ENCODE peak calls at places on chromosomes 7 and 10, in eight cellular contexts. N, T, W, Z, L, G, K and B are unnamed samples.

GRCh38 chr10:62019685-62020361 is 118.3 kb downstream of the ARID5B start:
- ATAC-seq in W (no peak), N (peak; percentile 12), L (no peak), Z (no peak), G (no peak), T (no peak), K (no peak), B (no peak)

GRCh38 chr10:99534939-99535763 is 2.4 kb downstream of the NKX2-3 start:
- ATAC-seq in K (no peak), G (no peak), Z (peak; percentile 53), W (peak; percentile 49), T (peak; percentile 24), L (peak; percentile 34), N (peak; percentile 50), B (peak; percentile 25)

GRCh38 chr7:27095050-27095896 is 527 bp downstream of the HOXA1 start:
- ATAC-seq in W (peak; percentile 52), K (no peak), G (no peak), L (no peak), N (no peak), Z (no peak), T (peak; percentile 7), B (no peak)

GRCh38 chr10:97514344-97514743 is 15.6 kb downstream of the UBTD1 start:
- ATAC-seq in Z (no peak), N (no peak), K (peak; percentile 55), G (peak; percentile 88), L (no peak), W (no peak), T (no peak), B (no peak)

GRCh38 chr7:37445064-37445723 is 3.5 kb downstream of the ELMO1 start:
- ATAC-seq in W (no peak), Z (no peak), N (no peak), K (no peak), L (no peak), G (peak; percentile 26), T (no peak), B (peak; percentile 22)

GRCh38 chr7:100546129-100546867 is 7.3 kb downstream of the AGFG2 start:
- ATAC-seq in T (peak; percentile 72), L (peak; percentile 76), K (peak; percentile 8), N (peak; percentile 25), W (peak; percentile 78), Z (peak; percentile 80), G (peak; percentile 8), B (peak; percentile 4)

GRCh38 chr7:110664798-110665197 is 426.1 kb upstream of the LRRN3 start:
- ATAC-seq in T (no peak), K (no peak), G (no peak), L (no peak), Z (no peak), W (no peak), N (no peak), B (no peak)

GRCh38 chr7:94530114-94530513 is 20.5 kb downstream of the CASD1 start:
- ATAC-seq in K (no peak), T (no peak), L (no peak), Z (no peak), W (no peak), G (no peak), N (no peak), B (no peak)

GRCh38 chr10:103578782-103579382 is 85.4 kb downstream of the NEURL1 start:
- ATAC-seq in W (peak; percentile 37), Z (peak; percentile 94), K (no peak), T (peak; percentile 85), L (peak; percentile 92), N (no peak), G (no peak), B (no peak)

GRCh38 chr10:101840741-101841453 is 2.7 kb downstream of the KCNIP2 start:
- ATAC-seq in Z (peak; percentile 87), T (peak; percentile 90), K (peak; percentile 70), G (peak; percentile 86), L (peak; percentile 87), N (peak; percentile 90), W (peak; percentile 78), B (peak; percentile 77)

GRCh38 chr10:75396861-75397570 is 4.5 kb downstream of the ZNF503 start:
- ATAC-seq in T (no peak), L (peak; percentile 1), Z (no peak), G (no peak), N (peak; percentile 0), K (no peak), W (no peak), B (no peak)

GRCh38 chr10:75395955-75396860 is 5.4 kb downstream of the ZNF503 start:
- ATAC-seq in N (peak; percentile 5), Z (peak; percentile 4), K (no peak), W (no peak), L (peak; percentile 10), T (no peak), G (no peak), B (peak; percentile 3)

GRCh38 chr10:75392744-75393143 is 8.8 kb downstream of the ZNF503 start:
- ATAC-seq in L (no peak), T (no peak), N (no peak), Z (no peak), W (no peak), G (no peak), K (no peak), B (no peak)

GRCh38 chr10:75397571-75397921 is 4.0 kb downstream of the ZNF503 start:
- ATAC-seq in N (no peak), T (no peak), L (no peak), Z (no peak), K (no peak), G (no peak), W (no peak), B (no peak)

DNA sequence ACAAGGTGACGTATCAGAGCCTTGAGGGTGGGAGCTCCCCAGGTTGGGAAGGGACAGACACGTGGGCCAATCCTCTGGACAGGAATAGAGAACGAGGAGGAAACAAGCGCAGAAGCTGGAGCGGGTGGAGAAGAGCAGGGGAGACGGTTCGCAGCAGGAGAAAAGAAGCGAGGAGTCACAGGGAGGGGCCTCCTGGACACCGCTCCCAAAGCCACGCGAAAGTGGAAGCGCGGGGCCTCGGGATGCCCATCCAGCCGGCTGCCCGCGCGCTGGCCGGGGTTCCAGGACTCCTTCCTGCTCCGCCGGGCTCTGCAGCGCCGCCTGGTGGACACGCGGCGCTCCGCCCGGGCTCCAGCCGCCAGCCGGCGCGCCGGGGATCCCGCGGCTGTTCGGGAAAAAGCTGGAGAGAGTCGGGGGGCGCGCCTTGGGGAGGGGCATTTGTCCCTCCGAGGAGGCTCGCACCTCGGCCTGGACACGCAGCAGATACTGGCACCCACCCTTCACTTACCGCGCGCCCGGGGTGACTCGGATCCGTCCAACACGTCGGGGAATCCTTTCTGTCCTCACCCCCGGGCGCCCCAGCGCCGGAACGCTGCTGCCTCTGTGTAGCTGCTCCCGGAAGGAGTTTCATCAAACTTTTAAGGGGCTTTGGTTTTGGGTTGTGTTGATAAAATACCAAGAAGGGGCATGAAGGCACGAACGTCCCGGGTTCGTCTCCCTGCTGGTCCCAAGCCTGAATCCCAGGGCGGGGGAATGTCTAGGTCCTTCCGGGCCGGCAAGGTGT is 6.2 kb downstream of the ZNF503 start:
- ATAC-seq in N (peak; percentile 51), G (no peak), T (peak; percentile 20), Z (no peak), K (no peak), W (peak; percentile 53), L (peak; percentile 39), B (peak; percentile 42)
- TF ChIP-seq POLR2A in N (no peak), G (no peak), T (no peak), Z (no peak), K (no peak), W (no peak), L (no peak), B (no peak)

GRCh38 chr7:43952028-43952427 is 25.8 kb downstream of the UBE2D4 start:
- ATAC-seq in W (no peak), K (peak; percentile 66), Z (no peak), G (no peak), L (no peak), N (no peak), T (no peak), B (no peak)

GRCh38 chr7:43953071-43953470 is 26.8 kb downstream of the UBE2D4 start:
- ATAC-seq in G (no peak), W (no peak), L (no peak), N (no peak), T (no peak), Z (no peak), K (no peak), B (no peak)

GRCh38 chr7:43956022-43956421 is 29.8 kb downstream of the UBE2D4 start:
- ATAC-seq in K (no peak), T (no peak), L (no peak), Z (no peak), N (no peak), W (no peak), G (no peak), B (no peak)

GRCh38 chr7:43954524-43955228 is 28.4 kb downstream of the UBE2D4 start:
- ATAC-seq in Z (peak; percentile 99), K (no peak), W (peak; percentile 97), T (peak; percentile 97), N (peak; percentile 94), L (peak; percentile 93), G (peak; percentile 82), B (no peak)
- TF ChIP-seq CTCF in Z (peak; percentile 75), K (peak; percentile 9), W (peak; percentile 39), T (peak; percentile 58), N (peak; percentile 59), L (peak; percentile 37), G (peak; percentile 26), B (no peak)

GRCh38 chr10:111098679-111099437 is 22.0 kb downstream of the ADRA2A start:
- ATAC-seq in N (no peak), W (peak; percentile 51), G (no peak), T (peak; percentile 16), Z (peak; percentile 68), K (no peak), L (no peak), B (no peak)
- TF ChIP-seq POLR2A in N (no peak), W (no peak), G (no peak), T (no peak), Z (no peak), K (no peak), L (no peak), B (no peak)

DNA sequence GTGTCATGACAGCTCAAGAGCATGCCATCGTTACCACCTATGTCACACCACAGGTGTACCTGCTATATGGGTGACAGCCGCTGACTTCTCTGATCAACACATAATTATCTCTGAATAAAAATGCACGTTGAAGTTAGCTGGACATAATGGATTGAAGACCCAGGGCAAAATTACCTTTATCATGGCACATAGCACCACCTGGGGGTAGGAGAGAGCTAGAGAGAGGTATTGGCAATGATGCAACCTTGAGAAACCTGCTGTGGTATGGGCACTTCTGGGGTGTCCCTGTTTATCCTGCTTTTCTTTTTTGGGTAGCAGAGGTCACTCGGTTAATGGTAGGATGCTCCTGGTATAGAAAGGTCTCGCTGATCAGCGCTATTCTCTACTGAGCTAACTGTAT is 323.3 kb downstream of the TFEC start:
- ATAC-seq in Z (peak; percentile 94), G (no peak), K (no peak), W (peak; percentile 88), N (no peak), L (peak; percentile 82), T (peak; percentile 59), B (no peak)
- TF ChIP-seq CTCF in Z (peak; percentile 67), G (no peak), K (no peak), W (peak; percentile 30), N (peak; percentile 17), L (peak; percentile 30), T (no peak), B (no peak)

DNA sequence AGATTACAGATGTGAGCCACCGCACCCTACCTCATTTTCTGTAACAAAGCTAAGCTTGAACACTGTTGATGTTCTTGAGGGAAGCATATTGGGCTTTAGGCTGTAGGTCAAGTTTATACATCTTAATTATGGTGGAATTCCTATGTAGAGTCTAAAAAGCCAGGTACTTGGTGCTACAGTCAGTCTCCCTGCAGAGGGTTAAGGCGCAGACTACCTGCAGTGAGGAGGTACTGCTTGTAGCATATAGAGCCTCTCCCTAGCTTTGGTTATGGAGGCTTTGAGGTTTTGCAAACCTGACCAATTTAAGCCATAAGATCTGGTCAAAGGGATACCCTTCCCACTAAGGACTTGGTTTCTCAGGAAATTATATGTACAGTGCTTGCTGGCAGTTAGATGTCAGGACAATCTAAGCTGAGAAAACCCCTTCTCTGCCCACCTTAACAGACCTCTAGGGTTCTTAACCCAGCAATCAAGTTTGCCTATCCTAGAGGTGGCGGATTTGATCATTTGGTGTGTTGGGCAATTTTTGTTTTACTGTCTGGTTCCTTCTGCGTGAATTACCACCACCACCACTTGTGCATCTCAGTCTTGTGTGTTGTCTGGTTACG is 6.0 kb downstream of the PPIA start:
- ATAC-seq in K (no peak), G (no peak), Z (peak; percentile 4), N (no peak), L (no peak), T (peak; percentile 23), W (peak; percentile 27), B (no peak)
- TF ChIP-seq POLR2A in K (no peak), G (no peak), Z (peak; percentile 67), N (no peak), L (no peak), T (no peak), W (no peak), B (no peak)